ENCODE peak calls at places on chromosomes 12 and 14, in four cellular contexts. W is transverse colon, C is stomach, U is heart left ventricle. S is an unnamed sample. For H3K27me3, the result is how much of the 10 kb centered on the place peaks cover.

GRCh38 chr12:116582610-116583009 is 23.4 kb downstream of the MAP1LC3B2 start:
- DNase-seq in W (no peak), C (no peak), U (peak), S (peak)

GRCh38 chr12:6295187-6295811 is 15.2 kb upstream of the PLEKHG6 start:
- DNase-seq in W (peak), C (peak), U (no peak), S (peak)

GRCh38 chr12:31835276-31835882 is 106.6 kb upstream of the AMN1 start:
- DNase-seq in W (no peak), C (no peak), U (no peak), S (no peak)

GRCh38 chr12:12209043-12209442 is 57.8 kb downstream of the LRP6 start:
- DNase-seq in W (no peak), C (no peak), U (no peak), S (no peak)

GRCh38 chr14:104688755-104689619 is at the start of gene INF2:
- DNase-seq in W (peak), C (peak), U (peak), S (peak)

GRCh38 chr14:99058542-99058941 is 213.5 kb downstream of the BCL11B start:
- DNase-seq in W (no peak), C (no peak), U (no peak), S (no peak)

GRCh38 chr12:105570944-105571343 is 240.5 kb downstream of the C12orf75 start:
- DNase-seq in W (no peak), C (no peak), U (no peak), S (no peak)

GRCh38 chr14:78450945-78451344 is 280.8 kb downstream of the NRXN3 start:
- DNase-seq in W (no peak), C (no peak), U (no peak), S (no peak)

GRCh38 chr12:96352161-96352835 is 47.9 kb downstream of the CDK17 start:
- DNase-seq in W (no peak), C (no peak), U (no peak), S (no peak)

GRCh38 chr12:80837342-80837978 is 100.3 kb downstream of the LIN7A start:
- DNase-seq in W (no peak), C (no peak), U (no peak), S (peak)

GRCh38 chr12:107801150-107801549 is 26.6 kb downstream of the ASCL4 start:
- DNase-seq in W (no peak), C (no peak), U (no peak), S (no peak)

GRCh38 chr12:69534389-69534822 is 50.9 kb upstream of the CCT2 start:
- DNase-seq in W (peak), C (no peak), U (no peak), S (peak)

GRCh38 chr12:132148368-132149045 is 4.2 kb downstream of the NOC4L start:
- DNase-seq in W (no peak), C (no peak), U (no peak), S (peak)

GRCh38 chr14:23183479-23183878 is at the start of gene SLC7A8:
- DNase-seq in W (peak), C (peak), U (peak), S (peak)

GRCh38 chr12:67042697-67043131 is 226.4 kb upstream of the CAND1 start:
- DNase-seq in W (no peak), C (no peak), U (no peak), S (no peak)

GRCh38 chr12:13362260-13362841 is 165.8 kb downstream of the EMP1 start:
- DNase-seq in W (peak), C (peak), U (peak), S (peak)

GRCh38 chr12:71602745-71603577 is 60.7 kb downstream of the ZFC3H1 start:
- DNase-seq in W (no peak), C (no peak), U (no peak), S (no peak)

GRCh38 chr14:64723691-64724577 is 19.7 kb downstream of the PLEKHG3 start:
- DNase-seq in W (no peak), C (no peak), U (no peak), S (peak)

GRCh38 chr14:74634481-74634880 is 22.4 kb upstream of the LTBP2 start:
- DNase-seq in W (no peak), C (no peak), U (no peak), S (no peak)

GRCh38 chr12:3437986-3438385 is 53.0 kb upstream of the PRMT8 start:
- DNase-seq in W (no peak), C (no peak), U (no peak), S (no peak)

GRCh38 chr12:8011331-8011730 is 21.2 kb upstream of the FOXJ2 start:
- DNase-seq in W (no peak), C (no peak), U (no peak), S (no peak)

GRCh38 chr12:13033266-13033875 is 10.8 kb upstream of the FAM234B start:
- DNase-seq in W (no peak), C (no peak), U (no peak), S (no peak)

GRCh38 chr14:24806061-24806678 is 172.2 kb upstream of the GZMB start:
- DNase-seq in W (peak), C (peak), U (peak), S (peak)

GRCh38 chr12:29278673-29279420 is 102.1 kb downstream of the ERGIC2 start:
- DNase-seq in W (no peak), C (no peak), U (no peak), S (no peak)

GRCh38 chr14:63717704-63718103 is 10.2 kb downstream of the SGPP1 start:
- DNase-seq in W (no peak), C (no peak), U (no peak), S (no peak)

GRCh38 chr12:6280053-6280469 is 30.4 kb upstream of the PLEKHG6 start:
- DNase-seq in W (peak), C (peak), U (peak), S (peak)

GRCh38 chr12:26109343-26109841 is 15.4 kb downstream of the BHLHE41 start:
- DNase-seq in W (no peak), C (no peak), U (no peak), S (peak)

GRCh38 chr14:41925409-41925808 is 318.7 kb downstream of the LRFN5 start:
- DNase-seq in W (no peak), C (no peak), U (no peak), S (peak)

GRCh38 chr14:25074112-25074511 is 24.2 kb upstream of the STXBP6 start:
- DNase-seq in W (no peak), C (no peak), U (no peak), S (no peak)

GRCh38 chr12:108689314-108690190 is 41.8 kb downstream of the CORO1C start:
- DNase-seq in W (peak), C (no peak), U (no peak), S (no peak)

GRCh38 chr12:66500841-66501240 is 178.0 kb downstream of the GRIP1 start:
- DNase-seq in W (no peak), C (no peak), U (no peak), S (no peak)

GRCh38 chr14:104927901-104928300 is 3.2 kb downstream of the PLD4 start:
- DNase-seq in W (no peak), C (no peak), U (no peak), S (no peak)

GRCh38 chr12:14275886-14276285 is 89.6 kb upstream of the ATF7IP start:
- DNase-seq in W (no peak), C (no peak), U (no peak), S (no peak)

GRCh38 chr12:42589465-42590323 is at the start of gene PRICKLE1:
- DNase-seq in W (peak), C (peak), U (peak), S (peak)

GRCh38 chr12:47067778-47068431 is 11.5 kb upstream of the PCED1B start:
- DNase-seq in W (no peak), C (no peak), U (no peak), S (no peak)

GRCh38 chr12:28787151-28787550 is 361.9 kb upstream of the FAR2 start:
- DNase-seq in W (no peak), C (no peak), U (no peak), S (no peak)

GRCh38 chr12:79934309-79935020 is 432 bp downstream of the PPP1R12A start:
- DNase-seq in W (no peak), C (peak), U (peak), S (no peak)

GRCh38 chr14:68649461-68650189 is 143.2 kb downstream of the ZFP36L1 start:
- DNase-seq in W (no peak), C (no peak), U (no peak), S (peak)

DNA sequence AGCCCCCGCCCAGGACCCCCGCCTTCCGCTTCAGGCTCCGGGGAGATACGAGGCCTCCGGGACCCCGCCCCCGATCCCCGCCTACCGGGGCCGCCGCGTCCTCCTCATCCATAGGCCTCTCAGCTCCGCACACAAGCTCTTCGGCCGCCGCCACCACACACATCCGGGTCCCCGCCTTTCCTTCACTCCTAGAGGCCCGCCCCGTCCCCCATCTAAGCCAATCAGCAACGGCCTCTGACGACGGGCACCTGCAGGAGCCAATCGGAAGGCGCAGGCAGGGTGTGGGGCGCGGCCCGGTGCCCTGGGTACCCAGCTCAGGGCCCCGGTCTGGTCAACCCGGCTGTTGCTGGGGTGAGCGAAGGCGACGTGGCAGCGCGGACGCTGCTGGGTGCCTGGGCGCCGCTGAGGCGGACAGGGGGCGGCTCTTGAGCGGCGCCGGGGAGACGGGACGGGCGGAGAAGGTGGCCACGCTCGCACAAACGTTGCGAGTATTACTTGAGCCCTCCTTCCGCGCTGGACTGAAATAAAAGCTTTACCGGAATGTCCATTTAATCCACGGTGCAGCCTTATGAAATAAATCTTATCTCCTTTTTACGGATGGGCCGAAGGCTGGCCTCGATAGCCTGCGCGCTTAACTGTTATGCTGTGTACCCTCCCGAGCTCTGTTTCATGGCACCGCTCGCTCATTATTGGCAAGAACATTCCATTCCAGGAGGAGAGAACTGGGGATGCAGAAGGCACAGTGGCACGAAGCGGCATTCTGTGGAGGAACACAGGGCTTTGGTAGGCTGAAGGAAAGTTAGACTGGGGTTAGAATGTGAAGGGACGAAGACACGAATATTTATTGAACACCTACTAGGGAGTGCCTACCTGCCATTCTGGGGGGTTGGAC is at the start of gene SPRYD3:
- DNase-seq in W (peak), C (peak), U (peak), S (peak)
- TF ChIP-seq POLR2A in W (peak), C (no peak), U (peak), S (peak)

DNA sequence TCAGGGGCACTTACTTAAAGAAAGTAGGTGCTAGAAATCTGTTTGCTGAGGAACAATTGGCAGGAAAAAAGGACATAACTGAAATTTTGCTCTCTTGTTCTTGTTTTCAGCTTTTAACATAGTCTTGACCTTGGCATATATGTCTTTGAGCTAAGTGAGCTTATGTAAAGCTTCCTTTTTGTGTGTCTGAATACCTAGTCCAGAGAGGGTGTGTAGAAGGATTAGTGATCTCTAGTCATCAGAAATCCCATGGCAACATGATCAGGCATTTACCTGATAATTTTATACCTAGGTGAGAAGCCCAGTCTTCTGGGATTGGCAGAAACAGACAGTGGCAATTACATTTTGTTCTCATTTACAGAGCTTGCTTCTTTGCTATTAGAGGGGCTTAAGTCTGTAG is 166.1 kb downstream of the SNAPC1 start:
- DNase-seq in W (no peak), C (no peak), U (no peak), S (no peak)
- H3K27me3 ChIP-seq in W (under half), C (under half), U (under half), S (under half)

GRCh38 chr14:52068741-52069616 is at the start of gene NID2:
- DNase-seq in W (peak), C (peak), U (peak), S (peak)
- TF ChIP-seq POLR2A in W (peak), C (no peak), U (peak), S (peak)

DNA sequence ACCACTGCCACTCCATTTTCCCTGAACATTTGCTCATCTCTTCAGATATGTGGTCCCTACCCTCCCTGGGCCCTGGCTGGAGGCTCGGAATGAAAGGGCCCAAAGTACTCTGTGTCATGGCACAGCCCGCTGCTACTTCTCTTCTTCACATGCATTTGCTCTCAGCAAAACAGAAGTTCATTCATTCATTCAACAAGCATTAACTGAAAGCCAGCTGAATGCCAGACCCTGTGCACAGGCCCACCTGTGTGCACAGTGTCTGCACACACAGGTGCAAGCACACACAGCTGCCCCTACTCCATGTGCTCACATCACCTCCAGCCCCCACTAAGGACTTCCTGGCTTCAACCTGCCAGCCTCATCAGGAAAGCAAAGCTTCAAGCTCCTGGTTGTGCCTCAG is 7.8 kb downstream of the WNT1 start:
- DNase-seq in W (no peak), C (no peak), U (no peak), S (no peak)
- H3K27me3 ChIP-seq in W (half or more), C (under half), U (under half), S (under half)

DNA sequence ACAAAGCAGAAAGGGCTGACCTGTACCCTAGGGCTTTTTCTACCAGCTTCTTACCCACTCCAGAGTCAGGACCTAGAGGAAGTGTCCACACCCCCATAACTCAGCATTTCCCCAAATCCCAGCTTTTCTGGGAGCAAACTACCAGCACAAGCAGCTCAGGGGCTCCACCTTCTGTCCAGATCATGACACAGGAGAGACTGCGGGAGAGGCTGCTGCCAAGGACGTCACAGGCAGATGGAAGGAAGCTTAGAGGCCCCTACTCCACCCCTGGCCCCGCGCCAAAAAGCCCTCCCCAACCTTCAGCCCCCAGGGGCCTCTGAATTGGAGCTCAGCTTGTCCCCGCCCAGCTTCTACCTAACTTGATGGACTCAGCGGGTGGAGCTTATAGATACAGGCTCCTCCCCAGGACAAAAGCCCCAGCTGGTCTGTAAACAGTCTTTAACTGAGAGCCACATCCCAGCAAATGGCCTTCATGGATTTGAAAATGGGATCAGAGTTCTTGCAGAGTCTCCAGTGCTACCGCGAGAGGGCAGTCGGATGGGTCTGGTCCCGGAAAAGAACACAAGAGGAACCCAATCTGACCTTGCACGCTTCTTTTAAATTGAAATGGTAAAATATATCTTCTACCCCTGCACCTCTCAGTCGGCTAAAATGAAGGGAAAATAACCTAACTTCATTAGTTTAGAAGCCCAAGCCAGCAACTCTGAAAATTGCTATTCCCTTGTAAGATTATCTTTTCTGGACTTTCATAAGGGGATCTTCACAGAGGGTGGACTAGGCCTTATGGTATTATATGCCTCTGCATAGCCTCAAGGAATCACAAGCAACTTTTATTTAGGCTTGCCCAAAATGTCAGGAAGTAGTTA is 6.8 kb upstream of the BAZ2A start:
- DNase-seq in W (peak), C (peak), U (peak), S (peak)
- TF ChIP-seq POLR2A in W (peak), C (no peak), U (peak), S (peak)

DNA sequence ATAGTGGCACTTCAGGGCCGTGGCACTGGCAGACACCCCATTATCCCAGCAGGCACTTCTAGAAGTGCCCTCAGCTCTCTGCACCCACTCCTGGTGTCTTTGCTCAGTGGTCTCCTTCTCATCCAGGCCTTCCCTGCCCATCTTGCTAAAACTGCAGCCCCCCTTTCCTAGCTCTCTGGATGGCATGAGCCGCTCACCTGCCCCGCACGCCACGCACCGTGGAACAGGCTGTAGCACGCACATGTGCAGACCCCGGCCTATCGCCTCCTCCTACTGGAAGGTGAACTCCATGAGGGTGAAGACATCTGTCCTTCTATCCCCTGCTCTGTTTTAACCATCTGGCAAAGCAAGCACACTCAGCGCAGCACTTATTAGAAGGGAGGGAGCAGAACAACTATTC is 8.0 kb upstream of the FZD10 start:
- DNase-seq in W (no peak), C (no peak), U (no peak), S (no peak)
- H3K27me3 ChIP-seq in W (under half), C (under half), U (under half), S (under half)

GRCh38 chr14:102314242-102315011 is 5.1 kb upstream of the ZNF839 start:
- DNase-seq in W (peak), C (peak), U (peak), S (peak)
- TF ChIP-seq POLR2A in W (no peak), C (no peak), U (no peak), S (no peak)

DNA sequence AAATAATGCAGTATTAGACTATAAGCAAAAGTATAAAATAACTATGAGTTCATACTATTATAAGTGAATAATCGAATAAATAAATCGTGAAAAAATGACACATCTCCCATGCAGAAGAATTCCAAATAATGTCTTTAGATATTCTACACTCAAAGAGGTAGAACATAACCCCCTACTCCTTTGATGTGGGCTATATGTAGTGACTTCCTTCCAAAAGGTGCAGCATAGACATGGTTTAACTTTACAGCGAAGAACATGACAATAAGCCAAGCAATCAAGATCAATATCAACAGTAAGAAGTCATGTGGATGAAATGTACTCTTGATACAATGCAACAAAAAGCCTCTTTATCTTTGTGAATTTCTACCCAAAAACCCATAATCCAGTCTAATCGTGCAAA is 46.0 kb upstream of the HIF1A start:
- DNase-seq in W (no peak), C (no peak), U (no peak), S (no peak)
- H3K27me3 ChIP-seq in W (under half), C (under half), U (under half), S (under half)

S was measured in body of pancreas.